ENCODE peak calls at places on chromosomes 5 and 9, in eight cellular contexts. G is GM10248, T is epithelial cell of esophagus, R is choroid plexus epithelial cell, C is AG04449, Y is fibroblast of pulmonary artery, S is PC-3, Z is AG04450. H is an unnamed sample.

GRCh38 chr5:160369990-160370712 is at the start of gene C1QTNF2:
- DNase-seq in G (no peak), T (peak), R (peak), C (no peak), Y (peak), S (peak), Z (peak), H (no peak)

GRCh38 chr5:124669956-124670671 is 76.3 kb downstream of the ZNF608 start:
- DNase-seq in G (no peak), T (peak), R (peak), C (no peak), Y (peak), S (no peak), Z (no peak), H (no peak)

GRCh38 chr5:37896159-37896558 is 56.3 kb upstream of the GDNF start:
- DNase-seq in G (no peak), T (no peak), R (no peak), C (no peak), Y (no peak), S (no peak), Z (no peak), H (no peak)

GRCh38 chr5:75053286-75054109 is 1.1 kb upstream of the GCNT4 start:
- DNase-seq in G (peak), T (peak), R (peak), C (peak), Y (peak), S (peak), Z (no peak), H (no peak)

GRCh38 chr9:132443951-132444615 is 34.1 kb downstream of the CFAP77 start:
- DNase-seq in G (no peak), T (no peak), R (no peak), C (no peak), Y (no peak), S (no peak), Z (no peak), H (no peak)

GRCh38 chr5:174831985-174832384 is 107.6 kb downstream of the MSX2 start:
- DNase-seq in G (no peak), T (no peak), R (no peak), C (no peak), Y (no peak), S (no peak), Z (no peak), H (no peak)

GRCh38 chr5:89493414-89493813 is 610.4 kb upstream of the MEF2C start:
- DNase-seq in G (no peak), T (peak), R (no peak), C (no peak), Y (no peak), S (no peak), Z (no peak), H (no peak)

GRCh38 chr9:104748359-104749031 is 1.0 kb downstream of the NIPSNAP3A start:
- DNase-seq in G (no peak), T (peak), R (peak), C (no peak), Y (peak), S (peak), Z (no peak), H (no peak)

GRCh38 chr5:10581867-10582511 is 18.1 kb downstream of the ANKRD33B start:
- DNase-seq in G (no peak), T (no peak), R (no peak), C (no peak), Y (no peak), S (no peak), Z (no peak), H (no peak)

GRCh38 chr5:121850272-121850671 is 1.4 kb upstream of the FTMT start:
- DNase-seq in G (no peak), T (no peak), R (no peak), C (no peak), Y (no peak), S (no peak), Z (no peak), H (no peak)

GRCh38 chr5:133118741-133119140 is 66.9 kb downstream of the HSPA4 start:
- DNase-seq in G (no peak), T (no peak), R (no peak), C (no peak), Y (no peak), S (no peak), Z (no peak), H (no peak)

GRCh38 chr5:180898621-180899246 is at the start of gene BTNL8:
- DNase-seq in G (no peak), T (peak), R (no peak), C (no peak), Y (no peak), S (no peak), Z (no peak), H (no peak)

GRCh38 chr9:70044450-70045307 is 1.0 kb downstream of the MAMDC2 start:
- DNase-seq in G (no peak), T (peak), R (peak), C (no peak), Y (peak), S (no peak), Z (no peak), H (no peak)

GRCh38 chr9:30722065-30722464 is 1662.4 kb upstream of the ACO1 start:
- DNase-seq in G (no peak), T (no peak), R (no peak), C (no peak), Y (no peak), S (no peak), Z (no peak), H (no peak)

GRCh38 chr5:89988998-89989690 is 420.4 kb downstream of the CETN3 start:
- DNase-seq in G (no peak), T (no peak), R (peak), C (no peak), Y (peak), S (no peak), Z (no peak), H (no peak)

GRCh38 chr9:136385015-136385414 is 11.5 kb upstream of the CARD9 start:
- DNase-seq in G (no peak), T (no peak), R (no peak), C (no peak), Y (no peak), S (no peak), Z (no peak), H (no peak)

GRCh38 chr5:135821061-135821781 is 13.2 kb upstream of the SLC25A48 start:
- DNase-seq in G (no peak), T (peak), R (no peak), C (no peak), Y (no peak), S (no peak), Z (no peak), H (no peak)

GRCh38 chr5:149898811-149899210 is 45.8 kb downstream of the PDE6A start:
- DNase-seq in G (no peak), T (no peak), R (no peak), C (no peak), Y (no peak), S (no peak), Z (no peak), H (no peak)

GRCh38 chr5:157345067-157345466 is 79.1 kb downstream of the CYFIP2 start:
- DNase-seq in G (no peak), T (no peak), R (no peak), C (no peak), Y (no peak), S (no peak), Z (no peak), H (no peak)

GRCh38 chr5:16914584-16914983 is 21.5 kb downstream of the MYO10 start:
- DNase-seq in G (no peak), T (no peak), R (no peak), C (no peak), Y (no peak), S (no peak), Z (no peak), H (no peak)

GRCh38 chr5:30414078-30414477 is 779.4 kb upstream of the CDH6 start:
- DNase-seq in G (no peak), T (no peak), R (no peak), C (no peak), Y (no peak), S (no peak), Z (no peak), H (no peak)

GRCh38 chr5:30413540-30413939 is 779.9 kb upstream of the CDH6 start:
- DNase-seq in G (no peak), T (no peak), R (peak), C (no peak), Y (no peak), S (peak), Z (no peak), H (no peak)
- TF ChIP-seq CTCF in G (no peak), T (no peak), R (no peak), C (no peak), Y (no peak), S (peak), Z (peak), H (no peak)

DNA sequence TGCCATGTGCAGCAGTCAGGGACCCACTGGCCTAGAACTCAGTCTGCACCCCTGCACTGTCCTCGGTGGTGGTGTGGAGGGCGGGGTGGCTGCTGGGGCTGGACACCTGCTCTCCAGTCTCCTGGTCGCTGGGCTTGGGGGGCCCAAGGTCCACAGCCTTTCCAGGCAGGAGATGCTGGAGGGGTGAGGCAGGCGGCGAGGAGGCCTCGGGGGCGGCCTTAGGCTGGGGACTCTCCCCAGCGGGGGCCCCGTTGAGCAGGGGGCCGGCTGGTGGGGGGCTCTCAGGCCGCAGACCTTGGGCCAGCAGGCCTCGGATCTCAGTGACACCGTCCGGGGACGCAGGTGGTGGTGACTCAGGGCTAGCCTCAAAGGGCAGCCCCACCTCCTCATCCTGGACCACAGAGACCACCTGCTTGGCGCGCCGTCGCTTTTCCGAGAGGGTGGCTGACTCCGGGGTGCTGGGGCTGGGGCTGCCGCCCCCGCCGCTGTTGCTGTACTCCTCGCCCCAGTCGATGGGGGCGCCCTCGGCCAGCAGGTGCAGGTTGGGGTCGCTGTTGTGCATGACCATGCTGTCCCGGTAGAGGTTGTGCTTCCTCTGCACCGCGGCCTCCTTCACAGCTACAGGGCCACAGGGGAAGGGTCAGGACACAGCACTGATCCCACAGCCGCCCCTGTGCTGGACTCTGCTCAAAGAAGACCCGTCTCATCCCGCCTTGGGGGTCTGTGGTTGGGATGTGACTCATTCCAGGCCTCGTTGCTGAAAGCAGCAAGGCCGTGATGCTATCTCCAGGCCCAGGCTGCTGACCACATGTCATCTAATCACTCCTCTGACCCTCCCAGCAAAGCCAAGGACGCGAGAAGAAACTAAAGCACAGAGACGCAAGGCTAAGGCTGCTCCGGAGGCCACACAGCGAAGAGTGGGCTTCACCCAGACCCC is 55.8 kb downstream of the LRSAM1 start:
- DNase-seq in G (no peak), T (no peak), R (peak), C (no peak), Y (no peak), S (no peak), Z (no peak), H (no peak)
- TF ChIP-seq CTCF in G (no peak), T (no peak), R (peak), C (no peak), Y (no peak), S (no peak), Z (no peak), H (no peak)

DNA sequence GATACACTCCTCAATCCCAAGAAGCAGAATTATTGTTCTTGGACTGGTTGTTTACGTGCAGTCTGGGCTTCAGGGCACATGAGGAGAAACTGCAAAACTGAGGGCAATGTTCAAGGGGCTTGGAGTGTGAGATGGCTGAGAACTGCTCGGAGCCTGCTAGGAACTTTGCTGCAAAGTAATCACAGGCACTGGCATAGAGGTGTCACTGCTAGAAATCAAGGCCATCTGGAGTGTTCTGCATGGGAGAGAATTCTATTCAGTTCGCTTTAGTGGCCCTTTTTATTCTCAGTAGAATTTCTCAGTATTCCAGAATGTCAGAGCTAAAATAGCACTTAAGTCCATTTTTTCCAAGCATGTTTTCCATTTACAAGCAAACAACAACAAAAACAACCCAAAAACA is 96.6 kb upstream of the SPOCK1 start:
- DNase-seq in G (no peak), T (no peak), R (no peak), C (no peak), Y (no peak), S (no peak), Z (no peak), H (no peak)
- TF ChIP-seq CTCF in G (no peak), T (no peak), R (no peak), C (no peak), Y (no peak), S (no peak), Z (no peak), H (no peak)

GRCh38 chr9:95506692-95507455 is 9.9 kb downstream of the PTCH1 start:
- DNase-seq in G (peak), T (peak), R (peak), C (no peak), Y (peak), S (peak), Z (no peak), H (no peak)

GRCh38 chr9:95505072-95505471 is 11.7 kb downstream of the PTCH1 start:
- DNase-seq in G (no peak), T (no peak), R (no peak), C (no peak), Y (no peak), S (no peak), Z (no peak), H (no peak)

GRCh38 chr9:95507456-95508241 is 9.1 kb downstream of the PTCH1 start:
- DNase-seq in G (peak), T (peak), R (peak), C (no peak), Y (peak), S (peak), Z (no peak), H (peak)

GRCh38 chr9:95505676-95506437 is 10.9 kb downstream of the PTCH1 start:
- DNase-seq in G (peak), T (peak), R (peak), C (no peak), Y (peak), S (peak), Z (no peak), H (no peak)

DNA sequence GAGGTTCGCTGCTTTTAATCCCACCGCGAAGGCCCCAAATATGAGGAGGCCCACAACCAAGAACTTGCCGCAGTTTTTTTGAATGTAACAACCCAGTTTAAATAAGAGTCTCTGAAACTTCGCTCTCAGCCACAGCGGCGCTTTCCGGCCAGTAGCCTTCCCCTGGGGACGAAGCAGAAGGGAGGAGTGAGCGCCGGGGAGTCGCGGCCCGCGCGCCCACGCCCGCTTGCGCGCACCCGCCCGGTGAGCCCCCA is 10.4 kb downstream of the PTCH1 start:
- DNase-seq in G (peak), T (peak), R (peak), C (no peak), Y (peak), S (peak), Z (no peak), H (no peak)
- TF ChIP-seq CTCF in G (no peak), T (no peak), R (peak), C (no peak), Y (no peak), S (no peak), Z (no peak), H (no peak)

DNA sequence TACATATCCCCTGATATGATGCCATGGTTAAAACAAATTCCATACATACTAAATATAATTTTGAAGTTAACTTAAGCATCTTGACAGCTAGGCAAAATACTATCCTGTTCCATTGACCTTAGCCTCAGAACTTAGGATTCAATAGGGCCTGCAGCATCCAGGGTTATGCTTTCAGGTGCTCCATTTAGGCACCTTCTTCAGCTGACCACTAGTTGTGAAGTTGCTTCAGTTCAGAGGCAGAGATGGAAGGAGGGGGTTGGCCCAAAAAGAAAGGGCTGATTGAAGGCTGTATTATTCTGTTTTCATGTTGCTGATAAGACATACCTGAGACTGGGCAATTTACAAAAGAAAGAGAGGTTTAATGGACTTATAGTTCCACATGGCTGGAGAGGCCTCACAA is 7.0 kb upstream of the NREP start:
- DNase-seq in G (no peak), T (no peak), R (no peak), C (no peak), Y (no peak), S (no peak), Z (no peak), H (no peak)
- TF ChIP-seq CTCF in G (no peak), T (no peak), R (no peak), C (no peak), Y (no peak), S (no peak), Z (no peak), H (no peak)

GRCh38 chr9:37509536-37509935 is 23.8 kb downstream of the POLR1E start:
- DNase-seq in G (no peak), T (no peak), R (no peak), C (no peak), Y (no peak), S (no peak), Z (no peak), H (no peak)

GRCh38 chr9:37512439-37512838 is 26.7 kb downstream of the POLR1E start:
- DNase-seq in G (no peak), T (no peak), R (no peak), C (no peak), Y (no peak), S (no peak), Z (no peak), H (no peak)

GRCh38 chr9:37508834-37509206 is 23.1 kb downstream of the POLR1E start:
- DNase-seq in G (no peak), T (no peak), R (no peak), C (no peak), Y (no peak), S (no peak), Z (no peak), H (no peak)

GRCh38 chr9:37511715-37512010 is 25.9 kb downstream of the POLR1E start:
- DNase-seq in G (no peak), T (no peak), R (no peak), C (no peak), Y (no peak), S (no peak), Z (no peak), H (no peak)

GRCh38 chr9:37511006-37511714 is 25.4 kb downstream of the POLR1E start:
- DNase-seq in G (peak), T (no peak), R (no peak), C (no peak), Y (no peak), S (peak), Z (no peak), H (no peak)
- TF ChIP-seq CTCF in G (peak), T (no peak), R (peak), C (peak), Y (peak), S (no peak), Z (peak), H (no peak)

GRCh38 chr9:116447914-116448313 is 239.2 kb upstream of the TRIM32 start:
- DNase-seq in G (no peak), T (no peak), R (no peak), C (no peak), Y (peak), S (no peak), Z (no peak), H (no peak)
- TF ChIP-seq CTCF in G (no peak), T (no peak), R (no peak), C (no peak), Y (no peak), S (no peak), Z (no peak), H (no peak)

GRCh38 chr9:68685770-68686169 is 19.3 kb upstream of the PIP5K1B start:
- DNase-seq in G (peak), T (no peak), R (no peak), C (no peak), Y (no peak), S (peak), Z (no peak), H (no peak)
- TF ChIP-seq CTCF in G (peak), T (peak), R (peak), C (no peak), Y (peak), S (peak), Z (peak), H (no peak)

DNA sequence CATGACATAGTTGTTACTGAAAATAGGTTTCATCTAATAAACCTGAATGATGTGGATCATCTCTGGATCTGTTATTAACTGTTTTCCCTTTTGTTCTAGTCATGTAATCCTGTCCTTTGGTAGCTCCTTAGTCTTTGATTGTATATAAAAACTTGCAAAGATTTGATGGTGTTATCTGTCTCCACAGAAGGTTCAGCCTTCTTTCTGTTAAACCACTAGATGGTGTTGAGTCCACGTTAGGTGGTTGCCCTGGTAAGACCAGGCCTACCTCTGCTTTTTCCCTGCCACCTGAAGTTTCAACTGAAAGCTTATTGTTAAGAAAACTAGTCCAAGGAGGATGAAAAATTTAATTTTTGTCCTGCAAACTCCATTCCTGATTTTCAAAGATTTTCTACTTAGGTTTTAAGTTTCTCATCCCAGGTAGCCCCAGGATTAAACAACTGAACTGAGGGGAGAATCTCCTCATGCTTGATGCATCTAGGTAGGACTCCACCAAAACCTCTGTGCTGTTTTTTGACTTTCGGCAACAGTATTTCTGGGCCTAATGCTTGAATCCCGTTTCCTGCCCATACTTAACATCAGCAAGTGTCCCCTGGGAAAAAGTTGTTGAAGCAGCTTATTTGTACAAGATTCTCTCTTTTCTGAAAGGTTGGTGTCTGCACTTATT is 68.5 kb downstream of the RICTOR start:
- DNase-seq in G (no peak), T (peak), R (peak), C (no peak), Y (peak), S (peak), Z (no peak), H (no peak)
- TF ChIP-seq CTCF in G (peak), T (peak), R (peak), C (peak), Y (peak), S (peak), Z (peak), H (peak)

H was measured in AG09319.